ENCODE peak calls at places on chromosomes 1 and 21, in eight cellular contexts. One of them, this sample, is unnamed.

GRCh38 chr1:201377611-201378092 is at the start of gene TNNT2:
- DNase-seq in tibial artery: no peak
- DNase-seq in right lobe of liver: no peak
- DNase-seq in GM12865: no peak
- DNase-seq in aorta: no peak
- DNase-seq in brain microvascular endothelial cell: no peak
- DNase-seq in transverse colon: no peak
- DNase-seq in CD4-positive, CD25-positive, alpha-beta regulatory T cell: no peak
- DNase-seq in this sample: peak

GRCh38 chr1:75708910-75709309 is 15.6 kb upstream of the ACADM start:
- DNase-seq in tibial artery: no peak
- DNase-seq in right lobe of liver: no peak
- DNase-seq in GM12865: no peak
- DNase-seq in aorta: no peak
- DNase-seq in brain microvascular endothelial cell: no peak
- DNase-seq in transverse colon: no peak
- DNase-seq in CD4-positive, CD25-positive, alpha-beta regulatory T cell: no peak
- DNase-seq in this sample: no peak

GRCh38 chr1:44113095-44113609 is 5.5 kb upstream of the KLF17 start:
- DNase-seq in tibial artery: no peak
- DNase-seq in right lobe of liver: no peak
- DNase-seq in GM12865: peak
- DNase-seq in aorta: no peak
- DNase-seq in brain microvascular endothelial cell: no peak
- DNase-seq in transverse colon: no peak
- DNase-seq in CD4-positive, CD25-positive, alpha-beta regulatory T cell: no peak
- DNase-seq in this sample: no peak

GRCh38 chr1:21926065-21926464 is 11.0 kb downstream of the HSPG2 start:
- DNase-seq in tibial artery: no peak
- DNase-seq in right lobe of liver: no peak
- DNase-seq in GM12865: no peak
- DNase-seq in aorta: no peak
- DNase-seq in brain microvascular endothelial cell: no peak
- DNase-seq in transverse colon: no peak
- DNase-seq in CD4-positive, CD25-positive, alpha-beta regulatory T cell: no peak
- DNase-seq in this sample: peak

GRCh38 chr21:33428669-33429068 is 25.5 kb downstream of the IFNGR2 start:
- DNase-seq in tibial artery: peak
- DNase-seq in right lobe of liver: no peak
- DNase-seq in GM12865: no peak
- DNase-seq in aorta: peak
- DNase-seq in brain microvascular endothelial cell: no peak
- DNase-seq in transverse colon: no peak
- DNase-seq in CD4-positive, CD25-positive, alpha-beta regulatory T cell: no peak
- DNase-seq in this sample: no peak

GRCh38 chr1:239218296-239218695 is 168.1 kb upstream of the CHRM3 start:
- DNase-seq in tibial artery: no peak
- DNase-seq in right lobe of liver: no peak
- DNase-seq in GM12865: no peak
- DNase-seq in aorta: no peak
- DNase-seq in brain microvascular endothelial cell: no peak
- DNase-seq in transverse colon: no peak
- DNase-seq in CD4-positive, CD25-positive, alpha-beta regulatory T cell: no peak
- DNase-seq in this sample: no peak

GRCh38 chr1:200231787-200232222 is 178.0 kb downstream of the ZNF281 start:
- DNase-seq in tibial artery: no peak
- DNase-seq in right lobe of liver: no peak
- DNase-seq in GM12865: no peak
- DNase-seq in aorta: no peak
- DNase-seq in brain microvascular endothelial cell: no peak
- DNase-seq in transverse colon: no peak
- DNase-seq in CD4-positive, CD25-positive, alpha-beta regulatory T cell: no peak
- DNase-seq in this sample: no peak

GRCh38 chr1:8247821-8248436 is 70.0 kb upstream of the SLC45A1 start:
- DNase-seq in tibial artery: no peak
- DNase-seq in right lobe of liver: no peak
- DNase-seq in GM12865: no peak
- DNase-seq in aorta: peak
- DNase-seq in brain microvascular endothelial cell: no peak
- DNase-seq in transverse colon: no peak
- DNase-seq in CD4-positive, CD25-positive, alpha-beta regulatory T cell: no peak
- DNase-seq in this sample: no peak

GRCh38 chr1:39076127-39076798 is 50.1 kb downstream of the NDUFS5 start:
- DNase-seq in tibial artery: peak
- DNase-seq in right lobe of liver: peak
- DNase-seq in GM12865: no peak
- DNase-seq in aorta: peak
- DNase-seq in brain microvascular endothelial cell: peak
- DNase-seq in transverse colon: peak
- DNase-seq in CD4-positive, CD25-positive, alpha-beta regulatory T cell: no peak
- DNase-seq in this sample: peak

GRCh38 chr1:6029351-6029750 is 16.3 kb upstream of the KCNAB2 start:
- DNase-seq in tibial artery: no peak
- DNase-seq in right lobe of liver: no peak
- DNase-seq in GM12865: no peak
- DNase-seq in aorta: no peak
- DNase-seq in brain microvascular endothelial cell: no peak
- DNase-seq in transverse colon: no peak
- DNase-seq in CD4-positive, CD25-positive, alpha-beta regulatory T cell: no peak
- DNase-seq in this sample: no peak

GRCh38 chr1:6030144-6030543 is 15.5 kb upstream of the KCNAB2 start:
- DNase-seq in tibial artery: no peak
- DNase-seq in right lobe of liver: no peak
- DNase-seq in GM12865: no peak
- DNase-seq in aorta: no peak
- DNase-seq in brain microvascular endothelial cell: no peak
- DNase-seq in transverse colon: no peak
- DNase-seq in CD4-positive, CD25-positive, alpha-beta regulatory T cell: no peak
- DNase-seq in this sample: no peak

GRCh38 chr1:6026095-6026809 is 19.4 kb upstream of the KCNAB2 start:
- DNase-seq in tibial artery: peak
- DNase-seq in right lobe of liver: peak
- DNase-seq in GM12865: peak
- DNase-seq in aorta: peak
- DNase-seq in brain microvascular endothelial cell: peak
- DNase-seq in transverse colon: peak
- DNase-seq in CD4-positive, CD25-positive, alpha-beta regulatory T cell: peak
- DNase-seq in this sample: peak

GRCh38 chr1:6027591-6027990 is 18.1 kb upstream of the KCNAB2 start:
- DNase-seq in tibial artery: no peak
- DNase-seq in right lobe of liver: no peak
- DNase-seq in GM12865: peak
- DNase-seq in aorta: no peak
- DNase-seq in brain microvascular endothelial cell: no peak
- DNase-seq in transverse colon: no peak
- DNase-seq in CD4-positive, CD25-positive, alpha-beta regulatory T cell: no peak
- DNase-seq in this sample: no peak

GRCh38 chr1:6028042-6028895 is 17.4 kb upstream of the KCNAB2 start:
- DNase-seq in tibial artery: no peak
- DNase-seq in right lobe of liver: no peak
- DNase-seq in GM12865: peak
- DNase-seq in aorta: no peak
- DNase-seq in brain microvascular endothelial cell: peak
- DNase-seq in transverse colon: peak
- DNase-seq in CD4-positive, CD25-positive, alpha-beta regulatory T cell: peak
- DNase-seq in this sample: peak
- H3K4me3 ChIP-seq in tibial artery: no peak
- H3K4me3 ChIP-seq in right lobe of liver: no peak
- H3K4me3 ChIP-seq in GM12865: peak
- H3K4me3 ChIP-seq in aorta: no peak
- H3K4me3 ChIP-seq in brain microvascular endothelial cell: no peak
- H3K4me3 ChIP-seq in transverse colon: no peak
- H3K4me3 ChIP-seq in CD4-positive, CD25-positive, alpha-beta regulatory T cell: peak
- H3K4me3 ChIP-seq in this sample: no peak

GRCh38 chr1:237103021-237103420 is 61.0 kb downstream of the RYR2 start:
- DNase-seq in tibial artery: no peak
- DNase-seq in right lobe of liver: no peak
- DNase-seq in GM12865: no peak
- DNase-seq in aorta: no peak
- DNase-seq in brain microvascular endothelial cell: no peak
- DNase-seq in transverse colon: no peak
- DNase-seq in CD4-positive, CD25-positive, alpha-beta regulatory T cell: no peak
- DNase-seq in this sample: no peak
- H3K4me3 ChIP-seq in tibial artery: no peak
- H3K4me3 ChIP-seq in right lobe of liver: no peak
- H3K4me3 ChIP-seq in GM12865: no peak
- H3K4me3 ChIP-seq in aorta: no peak
- H3K4me3 ChIP-seq in brain microvascular endothelial cell: no peak
- H3K4me3 ChIP-seq in transverse colon: no peak
- H3K4me3 ChIP-seq in CD4-positive, CD25-positive, alpha-beta regulatory T cell: no peak
- H3K4me3 ChIP-seq in this sample: no peak

DNA sequence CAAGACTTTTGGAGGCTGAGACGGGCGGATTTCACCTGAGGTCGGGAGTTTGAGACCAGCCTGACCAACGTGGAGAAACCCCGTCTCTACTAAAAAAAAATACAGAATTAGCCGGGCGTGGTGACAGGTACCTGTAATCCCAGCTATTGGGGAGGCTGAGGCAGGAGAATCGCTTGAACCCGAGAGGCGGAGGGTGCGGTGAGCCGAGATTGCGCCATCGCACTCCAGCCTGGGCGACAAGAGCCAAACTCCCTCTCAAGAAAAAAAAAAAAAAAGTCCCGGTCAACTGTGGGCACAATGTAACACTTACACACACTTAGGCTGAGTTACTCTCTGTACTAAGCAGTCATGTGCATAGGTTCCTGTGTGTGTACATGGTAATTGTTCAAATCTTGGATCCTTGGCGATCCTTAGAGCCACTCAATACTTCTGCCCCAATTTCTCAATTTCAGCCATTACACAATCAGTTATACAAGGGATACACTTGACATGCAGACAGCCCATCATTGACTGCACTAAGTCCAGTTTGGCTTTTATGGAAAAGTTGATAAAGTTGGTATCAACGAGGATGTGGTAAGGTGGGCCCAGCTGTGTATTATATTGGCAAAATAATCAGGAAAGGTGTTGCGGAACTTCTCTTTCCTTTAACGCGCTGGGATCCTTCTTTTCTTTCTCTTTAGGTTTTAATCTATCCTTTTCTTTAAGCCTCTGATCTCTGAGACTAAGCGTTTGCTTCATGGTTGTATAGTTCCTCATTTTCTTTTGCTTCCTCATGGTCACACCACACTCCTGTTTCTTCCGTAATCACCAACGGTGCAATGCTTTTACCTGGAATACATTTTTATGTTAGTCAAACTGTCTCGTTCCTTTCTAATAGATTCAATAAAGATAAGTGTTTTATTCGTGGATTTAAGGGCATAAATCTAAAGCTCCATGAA is 11.8 kb downstream of the SDCCAG8 start:
- DNase-seq in tibial artery: no peak
- DNase-seq in right lobe of liver: no peak
- DNase-seq in GM12865: no peak
- DNase-seq in aorta: no peak
- DNase-seq in brain microvascular endothelial cell: no peak
- DNase-seq in transverse colon: no peak
- DNase-seq in CD4-positive, CD25-positive, alpha-beta regulatory T cell: no peak
- DNase-seq in this sample: no peak
- H3K4me3 ChIP-seq in tibial artery: no peak
- H3K4me3 ChIP-seq in right lobe of liver: no peak
- H3K4me3 ChIP-seq in GM12865: no peak
- H3K4me3 ChIP-seq in aorta: no peak
- H3K4me3 ChIP-seq in brain microvascular endothelial cell: no peak
- H3K4me3 ChIP-seq in transverse colon: no peak
- H3K4me3 ChIP-seq in CD4-positive, CD25-positive, alpha-beta regulatory T cell: no peak
- H3K4me3 ChIP-seq in this sample: no peak

DNA sequence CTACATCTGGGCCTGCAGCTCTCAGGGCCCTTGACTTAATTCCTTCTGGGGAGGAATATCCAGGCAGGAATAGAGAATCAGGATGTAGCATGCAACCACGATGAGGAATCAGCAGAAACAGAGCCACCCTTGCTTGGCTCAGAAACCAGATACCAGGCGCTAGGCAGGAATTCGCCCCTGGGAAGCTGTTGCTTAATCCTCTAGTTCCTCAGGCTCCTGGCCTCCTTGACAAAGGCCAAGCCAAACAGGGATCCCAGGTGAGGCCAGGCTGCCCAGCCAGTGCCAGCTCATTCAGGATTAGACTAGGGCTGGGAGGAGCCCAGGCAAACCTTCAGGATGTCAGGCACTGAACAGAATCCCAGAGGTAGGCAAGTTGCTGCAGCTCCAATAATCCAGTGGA is 48.2 kb upstream of the IRF2BP2 start:
- DNase-seq in tibial artery: no peak
- DNase-seq in right lobe of liver: peak
- DNase-seq in GM12865: no peak
- DNase-seq in aorta: no peak
- DNase-seq in brain microvascular endothelial cell: peak
- DNase-seq in transverse colon: peak
- DNase-seq in CD4-positive, CD25-positive, alpha-beta regulatory T cell: no peak
- DNase-seq in this sample: no peak
- H3K4me3 ChIP-seq in tibial artery: no peak
- H3K4me3 ChIP-seq in right lobe of liver: no peak
- H3K4me3 ChIP-seq in GM12865: no peak
- H3K4me3 ChIP-seq in aorta: no peak
- H3K4me3 ChIP-seq in brain microvascular endothelial cell: no peak
- H3K4me3 ChIP-seq in transverse colon: no peak
- H3K4me3 ChIP-seq in CD4-positive, CD25-positive, alpha-beta regulatory T cell: no peak
- H3K4me3 ChIP-seq in this sample: no peak

DNA sequence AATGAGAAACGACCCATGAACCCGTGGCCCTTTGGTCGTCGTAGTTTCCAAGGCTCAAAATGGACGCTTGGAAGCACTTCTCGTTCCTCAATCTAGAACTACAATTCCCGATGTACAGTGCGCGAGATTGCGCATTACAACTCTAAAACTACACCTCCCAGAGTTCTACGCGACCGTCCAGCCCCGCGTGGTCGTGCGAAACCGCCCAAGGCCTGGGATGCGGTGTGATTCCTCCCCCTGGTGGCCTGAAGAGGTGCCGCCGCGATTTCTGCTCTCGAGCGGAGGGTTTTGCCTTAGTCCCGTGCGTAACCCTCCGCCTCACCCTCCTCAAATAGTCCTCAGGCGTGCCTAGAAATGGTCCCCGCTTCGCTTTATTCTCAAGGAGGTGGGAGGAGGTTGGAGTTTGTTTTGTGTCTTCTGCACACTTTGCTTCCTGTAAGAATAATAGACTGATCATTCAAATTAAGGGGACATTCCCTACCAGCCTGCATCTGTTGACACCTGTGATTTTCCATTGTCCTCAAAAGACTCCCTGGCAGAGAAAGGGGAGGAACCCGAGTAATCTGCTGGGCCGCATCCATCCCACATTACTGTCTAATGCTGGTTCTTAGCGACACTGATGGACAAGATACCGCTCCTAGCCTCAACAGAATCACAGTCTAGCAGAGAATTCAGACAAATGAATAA is 355 bp upstream of the PAFAH2 start:
- DNase-seq in tibial artery: peak
- DNase-seq in right lobe of liver: peak
- DNase-seq in GM12865: peak
- DNase-seq in aorta: peak
- DNase-seq in brain microvascular endothelial cell: peak
- DNase-seq in transverse colon: peak
- DNase-seq in CD4-positive, CD25-positive, alpha-beta regulatory T cell: peak
- DNase-seq in this sample: peak
- H3K4me3 ChIP-seq in tibial artery: peak
- H3K4me3 ChIP-seq in right lobe of liver: peak
- H3K4me3 ChIP-seq in GM12865: peak
- H3K4me3 ChIP-seq in aorta: no peak
- H3K4me3 ChIP-seq in brain microvascular endothelial cell: peak
- H3K4me3 ChIP-seq in transverse colon: peak
- H3K4me3 ChIP-seq in CD4-positive, CD25-positive, alpha-beta regulatory T cell: peak
- H3K4me3 ChIP-seq in this sample: peak

This sample was measured in heart left ventricle.